ENCODE peak calls at places on chromosomes 7 and 10, in ten cellular contexts. A, W, M, V, F, J, T, I, Z and U are unnamed samples.

GRCh38 chr7:76051840-76052239 is 3.9 kb downstream of the MDH2 start:
- DNase-seq in A (no peak), W (no peak), M (no peak), V (no peak), F (no peak), J (no peak), T (no peak), I (no peak), Z (no peak), U (no peak)

GRCh38 chr7:114153700-114154099 is 234.9 kb upstream of the PPP1R3A start:
- DNase-seq in A (no peak), W (no peak), M (no peak), V (no peak), F (no peak), J (no peak), T (no peak), I (no peak), Z (no peak), U (no peak)

GRCh38 chr10:20856484-20856883 is 40.6 kb downstream of the NEBL start:
- DNase-seq in A (no peak), W (no peak), M (no peak), V (no peak), F (no peak), J (no peak), T (no peak), I (no peak), Z (no peak), U (no peak)

GRCh38 chr7:83271212-83272099 is 108.8 kb upstream of the PCLO start:
- DNase-seq in A (no peak), W (no peak), M (no peak), V (peak), F (no peak), J (no peak), T (no peak), I (peak), Z (no peak), U (no peak)

GRCh38 chr10:52729259-52730104 is 43.1 kb downstream of the MBL2 start:
- DNase-seq in A (no peak), W (no peak), M (no peak), V (peak), F (no peak), J (no peak), T (no peak), I (peak), Z (no peak), U (no peak)

GRCh38 chr7:48225101-48225500 is 53.8 kb downstream of the ABCA13 start:
- DNase-seq in A (no peak), W (no peak), M (no peak), V (no peak), F (no peak), J (no peak), T (no peak), I (no peak), Z (no peak), U (no peak)

GRCh38 chr7:157528785-157529341 is 192.1 kb downstream of the DNAJB6 start:
- DNase-seq in A (no peak), W (no peak), M (peak), V (no peak), F (no peak), J (peak), T (no peak), I (no peak), Z (no peak), U (no peak)

GRCh38 chr10:91043173-91043910 is 122.5 kb upstream of the ANKRD1 start:
- DNase-seq in A (no peak), W (no peak), M (no peak), V (peak), F (no peak), J (no peak), T (peak), I (peak), Z (no peak), U (no peak)

GRCh38 chr10:94627511-94627910 is 56.0 kb upstream of the CYP2C18 start:
- DNase-seq in A (no peak), W (no peak), M (no peak), V (no peak), F (no peak), J (no peak), T (no peak), I (no peak), Z (no peak), U (no peak)

GRCh38 chr10:127148933-127149220 is 47.5 kb downstream of the INSYN2A start:
- DNase-seq in A (no peak), W (no peak), M (no peak), V (peak), F (no peak), J (no peak), T (no peak), I (no peak), Z (no peak), U (no peak)

GRCh38 chr7:15801041-15801440 is 114.6 kb upstream of the MEOX2 start:
- DNase-seq in A (no peak), W (no peak), M (no peak), V (no peak), F (no peak), J (no peak), T (no peak), I (no peak), Z (no peak), U (no peak)

GRCh38 chr10:75403144-75404022 is 1.8 kb upstream of the ZNF503 start:
- DNase-seq in A (no peak), W (no peak), M (no peak), V (no peak), F (peak), J (peak), T (no peak), I (peak), Z (no peak), U (peak)

GRCh38 chr7:6422926-6423632 is 24.7 kb downstream of the DAGLB start:
- DNase-seq in A (no peak), W (no peak), M (peak), V (no peak), F (no peak), J (peak), T (no peak), I (no peak), Z (no peak), U (no peak)

GRCh38 chr7:140544278-140544896 is 65.1 kb upstream of the MKRN1 start:
- DNase-seq in A (no peak), W (no peak), M (no peak), V (no peak), F (no peak), J (peak), T (no peak), I (no peak), Z (no peak), U (no peak)

GRCh38 chr10:123241391-123242141 is 87.4 kb downstream of the BUB3 start:
- DNase-seq in A (no peak), W (peak), M (no peak), V (no peak), F (no peak), J (no peak), T (no peak), I (peak), Z (no peak), U (no peak)

GRCh38 chr7:27204851-27205322 is 5.0 kb upstream of the HOXA13 start:
- DNase-seq in A (peak), W (no peak), M (peak), V (no peak), F (no peak), J (no peak), T (no peak), I (no peak), Z (no peak), U (no peak)

GRCh38 chr10:116753759-116754158 is 11.4 kb upstream of the HSPA12A start:
- DNase-seq in A (no peak), W (no peak), M (no peak), V (no peak), F (peak), J (no peak), T (no peak), I (no peak), Z (no peak), U (no peak)

GRCh38 chr10:116757246-116757645 is 14.9 kb upstream of the HSPA12A start:
- DNase-seq in A (no peak), W (no peak), M (no peak), V (no peak), F (peak), J (no peak), T (no peak), I (no peak), Z (no peak), U (no peak)

GRCh38 chr10:116752969-116753665 is 10.8 kb upstream of the HSPA12A start:
- DNase-seq in A (no peak), W (no peak), M (no peak), V (no peak), F (peak), J (no peak), T (no peak), I (no peak), Z (no peak), U (no peak)

GRCh38 chr10:116752563-116752962 is 10.2 kb upstream of the HSPA12A start:
- DNase-seq in A (no peak), W (no peak), M (no peak), V (no peak), F (peak), J (no peak), T (no peak), I (no peak), Z (no peak), U (no peak)

GRCh38 chr10:116756277-116756676 is 13.9 kb upstream of the HSPA12A start:
- DNase-seq in A (no peak), W (no peak), M (no peak), V (no peak), F (peak), J (no peak), T (no peak), I (no peak), Z (no peak), U (peak)
- TF ChIP-seq POLR2AphosphoS5 in A (no peak), W (no peak), M (peak), V (no peak), F (no peak), J (no peak), T (no peak), I (no peak), Z (no peak), U (no peak)

DNA sequence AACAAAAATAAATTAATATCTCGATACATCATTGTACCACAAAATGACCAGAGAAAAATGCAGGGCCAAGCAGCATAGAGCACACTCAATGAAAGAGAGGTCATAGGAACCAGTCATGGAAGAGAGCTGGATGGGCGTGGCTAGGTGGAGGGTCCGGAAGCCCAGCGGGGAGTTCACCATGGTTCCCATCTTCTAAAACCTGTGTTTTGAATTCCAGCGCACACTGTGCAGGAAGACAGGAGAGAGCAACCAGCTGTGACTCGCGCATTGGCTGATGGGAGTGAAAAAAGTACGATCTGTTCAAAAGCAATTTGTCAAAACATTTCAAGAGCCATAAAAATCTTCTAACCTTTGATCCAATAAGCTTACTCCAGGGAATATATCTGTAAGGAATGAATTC is 125.2 kb upstream of the NANOS1 start:
- DNase-seq in A (no peak), W (no peak), M (no peak), V (no peak), F (no peak), J (no peak), T (no peak), I (no peak), Z (no peak), U (no peak)
- TF ChIP-seq POLR2AphosphoS5 in A (no peak), W (no peak), M (no peak), V (no peak), F (no peak), J (no peak), T (no peak), I (no peak), Z (no peak), U (no peak)

DNA sequence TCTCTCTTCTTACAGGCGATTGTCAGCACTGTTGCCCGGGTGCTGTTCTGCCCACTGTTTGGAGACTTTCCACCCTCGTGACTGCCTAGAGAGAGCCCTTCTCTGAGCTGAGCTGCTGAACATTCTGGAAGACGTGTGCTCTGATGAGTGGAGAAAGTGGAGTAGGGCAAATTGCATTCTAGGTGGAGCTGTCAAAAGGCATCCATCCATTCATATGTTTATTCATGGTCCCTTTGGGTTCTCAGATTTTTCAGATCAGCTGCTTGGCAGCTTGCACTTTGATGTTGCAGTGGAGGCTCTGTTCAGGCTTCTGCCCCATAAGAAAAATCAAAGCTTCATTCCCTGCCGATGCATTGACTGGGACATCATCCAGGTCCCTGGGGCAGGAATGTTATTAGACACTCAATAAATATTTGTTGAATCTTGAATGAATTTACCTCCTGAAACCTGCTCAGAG is 120.7 kb upstream of the EEPD1 start:
- DNase-seq in A (no peak), W (no peak), M (no peak), V (no peak), F (no peak), J (no peak), T (no peak), I (no peak), Z (no peak), U (peak)
- TF ChIP-seq POLR2AphosphoS5 in A (no peak), W (no peak), M (no peak), V (no peak), F (no peak), J (no peak), T (no peak), I (no peak), Z (no peak), U (peak)

GRCh38 chr7:42227523-42227922 is 9.5 kb downstream of the GLI3 start:
- DNase-seq in A (no peak), W (no peak), M (no peak), V (no peak), F (no peak), J (no peak), T (no peak), I (no peak), Z (no peak), U (no peak)
- TF ChIP-seq POLR2AphosphoS5 in A (no peak), W (no peak), M (no peak), V (no peak), F (no peak), J (no peak), T (no peak), I (no peak), Z (no peak), U (no peak)

GRCh38 chr7:158589653-158590052 is 2.0 kb upstream of the PTPRN2 start:
- DNase-seq in A (no peak), W (no peak), M (no peak), V (no peak), F (no peak), J (no peak), T (no peak), I (no peak), Z (no peak), U (no peak)
- TF ChIP-seq POLR2AphosphoS5 in A (no peak), W (no peak), M (no peak), V (no peak), F (no peak), J (no peak), T (no peak), I (no peak), Z (no peak), U (no peak)

GRCh38 chr7:150333659-150334058 is 7.8 kb downstream of the RARRES2 start:
- DNase-seq in A (no peak), W (no peak), M (no peak), V (no peak), F (peak), J (no peak), T (no peak), I (no peak), Z (no peak), U (no peak)
- TF ChIP-seq POLR2AphosphoS5 in A (no peak), W (no peak), M (no peak), V (no peak), F (no peak), J (no peak), T (no peak), I (no peak), Z (no peak), U (no peak)